ENCODE peak calls at places on chromosomes 3 and 15, in seven cellular contexts. M, Q, Z, C, W, A and O are unnamed samples.
A peak's percentile ranks its signal among the peaks of the same experiment; 100 is the strongest.

GRCh38 chr15:56608993-56609392 is 124.3 kb downstream of the ZNF280D start:
- DNase-seq in M (no peak), Q (no peak), Z (no peak), C (no peak), W (no peak), A (no peak), O (no peak)

GRCh38 chr15:63752075-63752684 is 81.6 kb downstream of the HERC1 start:
- DNase-seq in M (no peak), Q (peak; percentile 56), Z (no peak), C (peak; percentile 25), W (peak; percentile 76), A (peak; percentile 61), O (no peak)

GRCh38 chr3:96712792-96713191 is 101.6 kb upstream of the EPHA6 start:
- DNase-seq in M (no peak), Q (no peak), Z (no peak), C (no peak), W (no peak), A (no peak), O (no peak)

GRCh38 chr3:48240000-48240710 is 749 bp upstream of the ZNF589 start:
- DNase-seq in M (no peak), Q (peak; percentile 81), Z (no peak), C (no peak), W (peak; percentile 88), A (no peak), O (peak; percentile 34)

GRCh38 chr15:36936652-36937051 is 163.7 kb downstream of the MEIS2 start:
- DNase-seq in M (no peak), Q (no peak), Z (no peak), C (no peak), W (no peak), A (no peak), O (no peak)

GRCh38 chr15:83559310-83559966 is 94.5 kb upstream of the ADAMTSL3 start:
- DNase-seq in M (peak; percentile 17), Q (peak; percentile 89), Z (no peak), C (peak; percentile 30), W (peak; percentile 85), A (peak; percentile 86), O (peak; percentile 67)

GRCh38 chr15:33279613-33280205 is 31.1 kb upstream of the RYR3 start:
- DNase-seq in M (no peak), Q (no peak), Z (no peak), C (no peak), W (no peak), A (peak; percentile 71), O (no peak)

GRCh38 chr15:76139368-76140068 is 79.7 kb downstream of the TMEM266 start:
- DNase-seq in M (no peak), Q (peak; percentile 97), Z (peak; percentile 47), C (peak; percentile 76), W (peak; percentile 87), A (peak; percentile 84), O (no peak)

GRCh38 chr3:76099956-76100355 is 314.6 kb upstream of the ZNF717 start:
- DNase-seq in M (no peak), Q (no peak), Z (no peak), C (no peak), W (no peak), A (no peak), O (no peak)

GRCh38 chr15:64333986-64334385 is 22.0 kb downstream of the CSNK1G1 start:
- DNase-seq in M (no peak), Q (no peak), Z (no peak), C (no peak), W (no peak), A (no peak), O (no peak)

GRCh38 chr3:33096103-33096868 is 660 bp downstream of the GLB1 start:
- DNase-seq in M (no peak), Q (peak; percentile 80), Z (peak; percentile 22), C (peak; percentile 67), W (peak; percentile 47), A (peak; percentile 14), O (peak; percentile 51)

GRCh38 chr15:81279621-81280051 is 44.3 kb downstream of the STARD5 start:
- DNase-seq in M (no peak), Q (no peak), Z (no peak), C (no peak), W (no peak), A (no peak), O (no peak)

GRCh38 chr3:152331975-152332374 is 63.2 kb downstream of the MBNL1 start:
- DNase-seq in M (no peak), Q (no peak), Z (no peak), C (no peak), W (no peak), A (no peak), O (no peak)
- H3K27ac ChIP-seq in M (no peak overlapping the region), Q (no peak overlapping the region), Z (peak overlapping the region; percentile 34), C (peak overlapping the region; percentile 74), W (no peak overlapping the region), A (peak overlapping the region; percentile 49), O (peak overlapping the region; percentile 51)

GRCh38 chr3:120450914-120451669 is at the start of gene FSTL1:
- DNase-seq in M (no peak), Q (peak; percentile 88), Z (no peak), C (peak; percentile 43), W (peak; percentile 53), A (no peak), O (no peak)

GRCh38 chr3:120449701-120450216 is 1.0 kb downstream of the FSTL1 start:
- DNase-seq in M (no peak), Q (no peak), Z (no peak), C (no peak), W (peak; percentile 70), A (peak; percentile 26), O (no peak)

GRCh38 chr3:120448707-120449650 is 1.8 kb downstream of the FSTL1 start:
- DNase-seq in M (no peak), Q (peak; percentile 78), Z (no peak), C (peak; percentile 13), W (no peak), A (peak; percentile 22), O (no peak)

GRCh38 chr3:120451670-120452220 is 953 bp upstream of the FSTL1 start:
- DNase-seq in M (no peak), Q (no peak), Z (no peak), C (no peak), W (no peak), A (no peak), O (no peak)

DNA sequence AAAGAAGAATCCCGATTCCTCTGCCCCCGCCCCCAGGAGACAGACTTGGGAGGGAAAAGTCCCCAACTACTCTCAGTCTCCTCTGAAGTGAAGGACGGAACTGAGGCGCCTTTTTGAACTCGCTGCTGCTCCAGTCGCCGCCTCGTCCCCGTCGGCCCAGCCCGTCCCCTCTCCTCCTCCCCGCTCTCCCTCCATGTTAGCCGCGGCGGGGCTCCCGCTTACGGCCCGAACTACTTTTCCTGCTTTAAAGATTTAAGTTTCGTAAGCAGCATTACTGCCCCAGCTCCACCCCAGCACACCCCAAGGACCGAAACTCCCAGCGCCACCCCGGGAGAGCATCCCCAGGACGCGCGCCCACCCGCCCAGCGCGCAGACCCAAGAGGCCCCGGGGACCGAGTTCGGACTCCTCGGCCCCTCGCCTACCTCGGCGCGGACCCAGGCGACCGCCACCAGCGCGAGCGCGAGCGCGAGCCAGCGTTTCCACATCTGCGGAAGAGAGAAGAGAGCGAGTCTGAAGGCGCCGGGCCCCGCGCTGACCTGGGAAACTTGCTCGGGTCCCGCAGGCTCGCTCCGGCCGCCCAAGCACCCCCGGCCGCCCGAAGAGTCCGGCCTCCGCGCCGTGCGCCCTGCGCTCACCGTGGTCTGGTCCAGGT is 405 bp downstream of the FSTL1 start:
- DNase-seq in M (no peak), Q (peak; percentile 70), Z (no peak), C (peak; percentile 27), W (peak; percentile 61), A (peak; percentile 44), O (no peak)
- H3K27ac ChIP-seq in M (peak overlapping the region; percentile 21), Q (peak overlapping the region; percentile 21), Z (no peak overlapping the region), C (peak overlapping the region; percentile 97), W (peak overlapping the region; percentile 53), A (peak overlapping the region; percentile 38), O (peak overlapping the region; percentile 83)

GRCh38 chr3:129627350-129628168 is 21.1 kb upstream of the PLXND1 start:
- DNase-seq in M (peak; percentile 55), Q (peak; percentile 94), Z (peak; percentile 44), C (peak; percentile 75), W (peak; percentile 91), A (peak; percentile 83), O (peak; percentile 82)

GRCh38 chr3:129625071-129625874 is 18.8 kb upstream of the PLXND1 start:
- DNase-seq in M (no peak), Q (peak; percentile 84), Z (no peak), C (no peak), W (peak; percentile 44), A (no peak), O (no peak)

GRCh38 chr3:129626744-129627349 is 20.4 kb upstream of the PLXND1 start:
- DNase-seq in M (peak; percentile 59), Q (peak; percentile 96), Z (peak; percentile 55), C (peak; percentile 96), W (peak; percentile 83), A (peak; percentile 96), O (peak; percentile 66)

GRCh38 chr3:129629011-129629410 is 22.5 kb upstream of the PLXND1 start:
- DNase-seq in M (no peak), Q (peak; percentile 39), Z (no peak), C (no peak), W (no peak), A (no peak), O (no peak)

GRCh38 chr3:129628169-129628522 is 21.7 kb upstream of the PLXND1 start:
- DNase-seq in M (no peak), Q (no peak), Z (no peak), C (no peak), W (no peak), A (no peak), O (no peak)
- H3K27ac ChIP-seq in M (peak overlapping the region; percentile 94), Q (no peak overlapping the region), Z (no peak overlapping the region), C (peak overlapping the region; percentile 95), W (no peak overlapping the region), A (peak overlapping the region; percentile 99), O (peak overlapping the region; percentile 97)

GRCh38 chr3:46299608-46300460 is 54.1 kb upstream of the CCR2 start:
- DNase-seq in M (no peak), Q (no peak), Z (no peak), C (no peak), W (no peak), A (no peak), O (no peak)

GRCh38 chr3:46298871-46299607 is 54.9 kb upstream of the CCR2 start:
- DNase-seq in M (no peak), Q (no peak), Z (no peak), C (no peak), W (no peak), A (no peak), O (no peak)

GRCh38 chr3:46301122-46301835 is 52.6 kb upstream of the CCR2 start:
- DNase-seq in M (no peak), Q (no peak), Z (no peak), C (no peak), W (no peak), A (no peak), O (no peak)

GRCh38 chr3:46297658-46298423 is 55.6 kb downstream of the CCR3 start:
- DNase-seq in M (no peak), Q (no peak), Z (no peak), C (peak; percentile 49), W (no peak), A (peak; percentile 54), O (no peak)

GRCh38 chr3:46300461-46300789 is 53.5 kb upstream of the CCR2 start:
- DNase-seq in M (no peak), Q (no peak), Z (no peak), C (no peak), W (no peak), A (no peak), O (no peak)
- H3K27ac ChIP-seq in M (no peak overlapping the region), Q (no peak overlapping the region), Z (no peak overlapping the region), C (peak overlapping the region; percentile 49), W (no peak overlapping the region), A (no peak overlapping the region), O (no peak overlapping the region)